ENCODE peak calls at places on chromosomes 6 and 20, in nine cellular contexts. T is K562, V is IMR-90, C is fibroblast of lung, H is Karpas-422, A is neural progenitor cell, K is H1, P is HepG2, D is keratinocyte. F is an unnamed sample.
A peak's percentile ranks its signal among the peaks of the same experiment; 100 is the strongest.

GRCh38 chr20:33629533-33629932 is 32.6 kb upstream of the C20orf144 start:
- DNase-seq in C (no peak), H (no peak), D (no peak), K (no peak), T (no peak), V (no peak), A (no peak), P (no peak), F (no peak)

GRCh38 chr6:169472786-169473416 is 219.3 kb upstream of the THBS2 start:
- DNase-seq in D (no peak), T (no peak), C (no peak), A (no peak), K (no peak), H (no peak), V (no peak), P (no peak), F (no peak)

GRCh38 chr6:32941412-32941784 is 570 bp upstream of the HLA-DMB start:
- DNase-seq in K (no peak), D (no peak), H (peak; percentile 85), C (no peak), A (peak; percentile 11), P (no peak), T (no peak), V (no peak), F (no peak)

GRCh38 chr6:53128842-53129241 is 19.8 kb downstream of the GCM1 start:
- DNase-seq in T (no peak), A (no peak), D (peak; percentile 58), K (no peak), C (no peak), V (no peak), P (no peak), H (no peak), F (no peak)

GRCh38 chr20:10662151-10662550 is 11.6 kb downstream of the JAG1 start:
- DNase-seq in T (no peak), P (no peak), C (no peak), H (no peak), K (no peak), V (no peak), A (no peak), D (no peak), F (no peak)

GRCh38 chr6:151058021-151058733 is 181.6 kb upstream of the AKAP12 start:
- DNase-seq in C (no peak), H (no peak), P (no peak), D (no peak), K (no peak), T (no peak), V (no peak), A (peak; percentile 19), F (no peak)

GRCh38 chr6:26284537-26285142 is 80.4 kb upstream of the BTN3A2 start:
- DNase-seq in D (no peak), H (peak; percentile 72), T (no peak), C (peak; percentile 76), P (no peak), V (peak; percentile 74), A (peak; percentile 82), K (no peak), F (peak; percentile 85)

GRCh38 chr6:33295621-33296369 is 2.9 kb downstream of the RGL2 start:
- DNase-seq in H (no peak), T (no peak), A (no peak), P (no peak), V (no peak), C (no peak), D (no peak), K (no peak), F (peak; percentile 79)

GRCh38 chr6:47047479-47048411 is 5.6 kb upstream of the ADGRF1 start:
- DNase-seq in H (peak; percentile 79), C (peak; percentile 79), P (peak; percentile 95), K (peak; percentile 59), V (peak; percentile 62), T (peak; percentile 35), D (no peak), A (peak; percentile 78), F (no peak)

GRCh38 chr20:51335329-51335841 is 207.1 kb downstream of the NFATC2 start:
- DNase-seq in P (no peak), H (peak; percentile 51), C (peak; percentile 100), D (peak; percentile 78), K (no peak), T (no peak), V (peak; percentile 100), A (no peak), F (no peak)

GRCh38 chr20:52439385-52439784 is 247.8 kb upstream of the ZFP64 start:
- DNase-seq in P (no peak), K (no peak), V (no peak), C (no peak), A (no peak), D (no peak), H (no peak), T (no peak), F (no peak)

GRCh38 chr6:157323924-157324276 is 581 bp upstream of the TMEM242 start:
- DNase-seq in H (peak; percentile 46), C (peak; percentile 87), K (no peak), T (peak; percentile 65), D (no peak), P (peak; percentile 81), A (peak; percentile 83), V (peak; percentile 81), F (peak; percentile 94)

GRCh38 chr20:64239449-64240242 is 15.9 kb upstream of the PCMTD2 start:
- DNase-seq in K (no peak), V (no peak), A (no peak), D (no peak), H (no peak), P (no peak), C (no peak), T (no peak), F (peak; percentile 54)

GRCh38 chr6:83126223-83126622 is 58.8 kb downstream of the DOP1A start:
- DNase-seq in D (no peak), P (no peak), H (no peak), K (no peak), V (no peak), T (no peak), A (no peak), C (no peak), F (no peak)

GRCh38 chr6:83127258-83127657 is 59.8 kb downstream of the DOP1A start:
- DNase-seq in D (no peak), C (no peak), P (no peak), V (no peak), K (no peak), H (no peak), A (no peak), T (no peak), F (no peak)

GRCh38 chr6:83125425-83125824 is 58.0 kb downstream of the DOP1A start:
- DNase-seq in K (no peak), V (no peak), D (no peak), T (peak; percentile 8), P (no peak), C (no peak), A (no peak), H (no peak), F (no peak)

GRCh38 chr6:83126807-83127206 is 59.3 kb downstream of the DOP1A start:
- DNase-seq in K (no peak), H (no peak), P (no peak), T (no peak), V (no peak), A (no peak), D (no peak), C (no peak), F (no peak)

GRCh38 chr6:83124553-83124952 is 57.1 kb downstream of the DOP1A start:
- DNase-seq in D (no peak), P (no peak), V (no peak), K (no peak), A (no peak), T (no peak), C (no peak), H (no peak), F (no peak)
- H3K9ac ChIP-seq in D (no peak overlapping the region), P (no peak overlapping the region), V (no peak overlapping the region), K (no peak overlapping the region), A (no peak overlapping the region), T (no peak overlapping the region), C (no peak overlapping the region), H (no peak overlapping the region), F (no peak overlapping the region)

DNA sequence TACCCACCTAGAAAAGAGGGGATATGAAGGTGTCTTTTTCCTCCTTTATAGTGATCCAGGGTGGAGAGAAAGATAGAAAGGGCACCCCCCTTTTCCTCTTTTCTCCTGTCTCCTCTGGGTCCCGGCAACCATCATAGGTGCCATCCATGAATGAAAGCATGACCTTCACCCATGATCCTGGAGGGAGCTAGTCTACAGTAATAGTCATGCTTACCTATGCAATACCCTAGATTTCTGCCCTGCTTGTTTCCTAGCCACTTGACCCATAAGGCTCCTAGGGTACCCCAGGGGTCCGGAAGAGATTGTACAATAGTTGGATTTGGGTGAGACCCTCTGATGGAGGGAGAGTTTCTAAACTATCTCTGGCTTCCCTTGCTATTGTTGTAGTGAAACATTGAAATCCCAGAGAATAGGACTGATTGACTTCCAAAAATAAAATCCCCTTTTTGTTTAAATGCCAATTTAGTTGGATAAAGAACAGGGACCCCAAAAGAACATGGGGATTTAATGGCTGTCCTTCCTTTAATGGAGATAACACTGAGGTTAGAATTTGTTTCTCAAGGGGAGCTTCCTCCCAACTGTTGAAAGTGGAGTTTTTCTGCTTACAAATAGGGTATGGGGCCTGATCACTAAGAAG is 366.8 kb upstream of the KHDRBS2 start:
- DNase-seq in H (peak; percentile 53), D (no peak), P (no peak), T (peak; percentile 7), A (peak; percentile 52), V (peak; percentile 12), C (peak; percentile 26), K (no peak), F (no peak)
- H3K9me3 ChIP-seq in H (peaks cover 25% of the 10 kb centered on the region), D (peaks cover 4% of the 10 kb centered on the region), P (peaks cover 73% of the 10 kb centered on the region), T (no peaks in the 10 kb centered on the region), A (peaks cover 27% of the 10 kb centered on the region), V (peaks cover 11% of the 10 kb centered on the region), C (no peaks in the 10 kb centered on the region), K (peaks cover 44% of the 10 kb centered on the region), F (peaks cover 7% of the 10 kb centered on the region)

GRCh38 chr20:17895641-17896246 is 72.8 kb downstream of the SNX5 start:
- DNase-seq in V (peak; percentile 70), P (no peak), D (no peak), T (peak; percentile 20), H (no peak), A (no peak), K (no peak), C (no peak), F (peak; percentile 82)
- H3K4me3 ChIP-seq in V (peak overlapping the region; percentile 35), P (no peak overlapping the region), D (peak overlapping the region; percentile 14), T (no peak overlapping the region), H (no peak overlapping the region), A (no peak overlapping the region), K (peak overlapping the region; percentile 47), C (peak overlapping the region; percentile 31), F (no peak overlapping the region)

GRCh38 chr20:4011226-4011975 is 4.0 kb downstream of the RNF24 start:
- DNase-seq in T (no peak), C (no peak), K (no peak), V (peak; percentile 61), D (no peak), H (no peak), P (no peak), A (no peak), F (no peak)

GRCh38 chr20:4012631-4013030 is 2.7 kb downstream of the RNF24 start:
- DNase-seq in V (peak; percentile 94), P (no peak), A (no peak), H (no peak), K (no peak), D (no peak), T (no peak), C (peak; percentile 96), F (no peak)

GRCh38 chr20:4014031-4014474 is 1.3 kb downstream of the RNF24 start:
- DNase-seq in P (peak; percentile 87), T (peak; percentile 12), K (no peak), D (peak; percentile 56), A (peak; percentile 55), C (peak; percentile 87), V (peak; percentile 85), H (peak; percentile 81), F (no peak)

GRCh38 chr20:4016349-4017050 is 1.1 kb upstream of the RNF24 start:
- DNase-seq in T (no peak), K (no peak), D (no peak), A (no peak), H (no peak), C (no peak), P (no peak), V (no peak), F (no peak)

GRCh38 chr20:4013041-4013440 is 2.3 kb downstream of the RNF24 start:
- DNase-seq in K (no peak), P (no peak), H (no peak), A (no peak), C (no peak), T (no peak), D (no peak), V (no peak), F (no peak)
- H3K9ac ChIP-seq in K (no peak overlapping the region), P (no peak overlapping the region), H (no peak overlapping the region), A (no peak overlapping the region), C (no peak overlapping the region), T (peak overlapping the region; percentile 65), D (no peak overlapping the region), V (peak overlapping the region; percentile 39), F (no peak overlapping the region)